ENCODE peak calls at places on chromosomes 13 and 19, in eight cellular contexts. B is heart right ventricle, P is psoas muscle, R is colonic mucosa, C is tibial artery, W is breast epithelium, N is neural progenitor cell, K is IMR-90. M is an unnamed sample. For H3K27me3, the result is how much of the 10 kb centered on the place peaks cover.

GRCh38 chr13:52738719-52739467 is 727 bp downstream of the CNMD start:
- DNase-seq in B (peak), P (no peak), R (no peak), C (no peak), W (no peak), N (peak), K (no peak), M (no peak)

GRCh38 chr19:31261019-31261595 is 88.1 kb downstream of the TSHZ3 start:
- DNase-seq in B (no peak), P (no peak), R (peak), C (peak), W (no peak), N (no peak), K (no peak), M (no peak)

GRCh38 chr19:29040951-29041350 is 172.0 kb downstream of the UQCRFS1 start:
- DNase-seq in B (no peak), P (no peak), R (no peak), C (no peak), W (no peak), N (peak), K (no peak), M (no peak)

GRCh38 chr19:52602931-52603330 is 32.8 kb downstream of the ZNF701 start:
- DNase-seq in B (no peak), P (no peak), R (no peak), C (no peak), W (no peak), N (no peak), K (no peak), M (no peak)

GRCh38 chr13:97250560-97250959 is 28.4 kb downstream of the MBNL2 start:
- DNase-seq in B (no peak), P (no peak), R (no peak), C (no peak), W (no peak), N (no peak), K (no peak), M (no peak)

GRCh38 chr13:39954476-39954875 is 299.0 kb downstream of the COG6 start:
- DNase-seq in B (no peak), P (no peak), R (no peak), C (no peak), W (no peak), N (no peak), K (no peak), M (no peak)

GRCh38 chr13:94251801-94252200 is 227.7 kb downstream of the DCT start:
- DNase-seq in B (peak), P (peak), R (no peak), C (no peak), W (no peak), N (no peak), K (peak), M (no peak)

GRCh38 chr19:485583-486236 is 10.6 kb upstream of the MADCAM1 start:
- DNase-seq in B (no peak), P (peak), R (no peak), C (peak), W (peak), N (peak), K (no peak), M (peak)

GRCh38 chr13:43364210-43365041 is 341.0 kb downstream of the DNAJC15 start:
- DNase-seq in B (peak), P (peak), R (no peak), C (no peak), W (no peak), N (peak), K (peak), M (no peak)

GRCh38 chr19:11024259-11024658 is 63.4 kb downstream of the SMARCA4 start:
- DNase-seq in B (no peak), P (peak), R (no peak), C (peak), W (no peak), N (no peak), K (no peak), M (no peak)

GRCh38 chr13:20499986-20500385 is 25.7 kb downstream of the CRYL1 start:
- DNase-seq in B (no peak), P (no peak), R (no peak), C (no peak), W (no peak), N (no peak), K (peak), M (no peak)

GRCh38 chr19:4369888-4370260 is 26.5 kb downstream of the MPND start:
- DNase-seq in B (no peak), P (peak), R (peak), C (peak), W (no peak), N (peak), K (peak), M (peak)

GRCh38 chr19:45217957-45218334 is 27.3 kb downstream of the EXOC3L2 start:
- DNase-seq in B (no peak), P (no peak), R (no peak), C (no peak), W (no peak), N (no peak), K (no peak), M (no peak)

GRCh38 chr13:49561064-49561410 is 24.3 kb downstream of the RCBTB1 start:
- DNase-seq in B (peak), P (no peak), R (no peak), C (no peak), W (no peak), N (no peak), K (no peak), M (no peak)

GRCh38 chr13:80100636-80101035 is 240.3 kb downstream of the SPRY2 start:
- DNase-seq in B (no peak), P (no peak), R (no peak), C (no peak), W (no peak), N (no peak), K (peak), M (no peak)

GRCh38 chr13:79861731-79862130 is 380.8 kb downstream of the NDFIP2 start:
- DNase-seq in B (no peak), P (no peak), R (peak), C (no peak), W (no peak), N (no peak), K (no peak), M (no peak)

GRCh38 chr13:33999830-34000605 is 182.1 kb downstream of the RFC3 start:
- DNase-seq in B (no peak), P (no peak), R (no peak), C (no peak), W (no peak), N (no peak), K (no peak), M (no peak)

GRCh38 chr19:49640113-49640898 is at the start of gene RRAS:
- DNase-seq in B (peak), P (peak), R (peak), C (peak), W (peak), N (peak), K (peak), M (peak)

DNA sequence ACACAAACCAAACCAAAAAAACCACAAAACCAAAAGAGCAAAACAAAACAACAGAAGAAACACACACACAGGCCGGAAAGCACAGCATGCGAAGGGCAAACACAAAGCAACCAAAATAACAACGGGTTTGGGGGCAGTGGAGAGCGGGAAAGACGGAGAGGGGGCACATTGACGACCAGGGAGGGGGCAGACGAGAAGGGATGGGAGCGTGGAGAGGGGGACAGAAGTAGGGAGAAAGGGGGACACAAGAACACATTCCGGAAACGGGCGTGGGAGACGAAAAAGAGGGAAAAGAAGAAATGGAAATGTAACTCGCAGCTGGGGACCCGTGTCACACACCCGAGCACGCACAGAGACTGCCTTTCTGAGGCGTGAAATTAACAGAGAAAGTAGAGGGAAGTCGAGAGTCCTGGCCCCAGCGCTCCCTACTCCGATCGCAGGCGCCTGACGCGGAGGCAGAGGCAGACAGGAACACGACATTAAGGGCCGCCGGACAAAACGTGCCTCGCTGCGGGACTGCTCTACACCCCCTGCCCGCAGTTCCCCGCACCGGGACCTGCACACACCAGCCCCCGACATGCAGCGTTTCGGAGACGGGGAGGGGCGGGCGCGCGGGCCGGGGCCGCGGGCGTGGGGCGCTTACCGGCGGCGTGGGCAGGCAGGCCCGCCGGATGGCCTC is 652 bp downstream of the POU4F1 start:
- DNase-seq in B (no peak), P (no peak), R (no peak), C (no peak), W (no peak), N (peak), K (no peak), M (no peak)
- H3K27me3 ChIP-seq in B (half or more), P (half or more), R (half or more), C (under half), W (half or more), N (half or more), K (half or more), M (half or more)

DNA sequence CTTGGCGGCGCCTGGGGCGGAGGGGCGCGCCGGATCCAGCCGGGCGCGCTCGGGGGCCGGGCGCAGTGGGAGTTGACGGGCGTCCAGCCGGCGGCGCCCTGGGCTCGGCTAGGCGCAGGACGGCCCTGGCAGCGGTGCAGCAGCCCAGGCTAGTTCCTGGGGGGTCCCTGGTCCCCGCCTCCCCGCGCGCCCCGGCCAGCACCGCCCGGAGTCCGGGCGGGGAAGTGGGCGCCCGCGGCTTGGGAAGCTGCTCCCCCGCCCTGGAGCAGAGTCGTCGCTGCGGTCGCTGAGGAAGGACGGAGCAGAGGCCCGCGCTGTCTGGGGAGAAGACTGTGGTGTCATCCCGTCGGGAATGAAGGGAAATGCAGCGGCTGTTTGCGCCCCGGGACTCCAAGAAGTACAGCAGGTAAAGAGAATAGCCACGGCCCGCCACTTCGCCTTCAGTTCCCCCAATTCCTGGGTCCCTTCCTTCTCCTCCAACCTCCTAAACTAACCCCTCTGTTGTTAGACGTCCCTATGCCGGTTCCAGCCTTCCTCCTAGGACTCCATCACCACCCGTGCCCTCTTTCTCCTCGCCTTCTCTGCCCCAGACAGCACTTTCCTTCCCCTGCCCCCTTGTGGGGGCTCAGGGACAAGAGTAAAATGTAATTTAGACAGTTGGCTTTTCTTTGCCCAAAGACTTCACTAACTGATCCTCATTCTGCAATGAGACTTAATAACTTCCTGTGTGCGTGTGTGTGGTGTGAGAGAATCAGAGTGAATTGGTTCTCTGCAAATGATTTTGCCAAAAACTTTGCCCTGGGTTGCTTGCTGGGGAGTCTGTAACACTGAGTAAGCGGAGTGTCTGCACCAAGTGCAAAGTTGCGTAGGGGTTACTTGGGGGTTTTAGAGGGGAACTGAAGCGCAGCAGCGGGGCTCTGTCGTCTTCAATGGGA is 20.3 kb upstream of the SGCG start:
- DNase-seq in B (no peak), P (no peak), R (no peak), C (no peak), W (no peak), N (peak), K (no peak), M (no peak)
- TF ChIP-seq CTCF in B (no peak), P (no peak), R (no peak), C (no peak), W (no peak), N (no peak), K (no peak), M (no peak)

DNA sequence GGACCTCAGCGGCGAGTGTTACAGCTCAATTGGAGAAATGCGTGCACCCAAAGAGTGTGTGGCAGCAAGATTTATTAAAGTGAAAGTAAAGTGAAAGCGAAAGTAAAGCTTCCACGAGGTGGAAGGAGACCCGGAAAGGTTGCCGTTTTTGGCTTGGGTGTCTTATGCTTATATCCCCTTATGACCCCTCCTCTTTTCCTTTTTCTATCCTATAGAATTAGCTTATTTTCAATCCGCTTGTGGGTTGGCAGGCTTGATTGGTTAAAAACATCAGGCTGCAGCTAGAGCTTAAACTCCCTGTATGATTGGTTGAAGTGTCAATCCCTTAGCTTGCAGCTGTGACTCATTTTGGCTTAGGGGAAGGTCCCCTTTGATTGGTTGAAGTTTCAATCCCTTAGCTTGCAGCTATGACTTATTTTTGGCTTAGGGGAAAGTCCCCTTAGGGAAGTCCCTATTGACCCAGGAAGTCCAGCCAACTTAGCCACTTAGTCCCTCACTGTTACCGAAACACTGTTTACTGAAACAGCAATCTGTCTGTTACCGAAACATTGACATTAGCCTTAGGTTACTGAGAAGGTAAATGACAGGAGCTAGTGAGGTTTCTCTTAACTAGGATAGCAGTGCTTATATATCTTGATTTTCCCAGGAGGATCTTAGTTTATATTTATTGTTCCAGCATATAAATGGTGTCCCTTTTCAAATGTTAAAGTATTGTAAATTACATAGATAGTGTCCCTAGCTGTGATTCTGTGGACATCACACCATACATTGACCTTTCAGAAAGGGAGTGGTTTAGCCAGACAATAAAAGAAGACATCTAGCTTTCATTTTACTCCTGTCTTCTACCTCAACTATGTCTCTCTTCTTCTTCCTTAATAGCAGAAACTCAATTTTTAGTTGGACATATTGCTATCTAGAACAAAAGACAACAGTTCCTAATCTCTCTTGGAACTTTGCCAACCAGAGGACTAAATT is 575.8 kb downstream of the DACH1 start:
- DNase-seq in B (peak), P (no peak), R (no peak), C (no peak), W (no peak), N (no peak), K (peak), M (no peak)
- H3K27me3 ChIP-seq in B (under half), P (under half), R (under half), C (under half), W (under half), N (under half), K (under half), M (under half)

DNA sequence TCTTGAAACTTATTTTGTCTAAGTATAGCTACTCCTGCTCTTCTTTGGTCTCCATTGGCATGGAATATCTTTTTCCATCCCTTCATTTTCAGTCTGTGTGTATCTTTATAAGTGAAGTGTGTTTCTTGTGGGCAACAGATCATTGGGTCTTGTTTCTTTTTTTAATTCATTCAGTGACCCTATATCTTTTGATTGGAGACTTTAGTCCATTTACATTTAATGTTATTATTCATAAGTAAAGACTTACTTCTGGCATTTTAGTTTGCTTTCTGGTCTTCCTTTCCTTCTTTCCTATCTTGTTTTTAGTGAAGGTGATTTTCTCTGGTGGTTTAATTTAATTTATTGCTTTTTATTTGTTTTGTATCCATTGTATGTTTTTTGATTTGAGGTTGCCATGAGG is 19.8 kb downstream of the CD70 start:
- DNase-seq in B (no peak), P (no peak), R (no peak), C (no peak), W (no peak), N (no peak), K (no peak), M (no peak)
- TF ChIP-seq CTCF in B (no peak), P (no peak), R (no peak), C (no peak), W (no peak), N (no peak), K (no peak), M (no peak)

DNA sequence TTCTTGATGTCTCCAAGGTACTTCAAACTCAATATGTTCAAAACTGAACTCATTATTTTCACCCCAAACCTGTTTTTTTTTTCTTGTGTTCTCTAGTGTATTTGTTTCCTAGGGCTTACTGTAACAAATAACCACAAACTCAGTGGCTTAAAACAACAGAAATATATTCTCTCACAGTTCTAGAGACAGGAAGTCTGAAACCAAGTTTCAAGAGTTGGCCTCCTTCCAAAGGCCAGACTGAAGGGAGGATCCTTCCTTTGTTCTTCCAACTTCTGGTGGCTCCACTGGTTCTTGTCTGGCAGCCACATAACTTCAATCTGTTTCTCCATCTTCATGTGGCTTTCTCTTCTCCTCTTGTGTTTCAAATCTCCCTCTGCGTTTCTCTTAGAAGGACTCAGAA is 62.0 kb upstream of the PDCD5 start:
- DNase-seq in B (no peak), P (no peak), R (no peak), C (no peak), W (no peak), N (no peak), K (no peak), M (no peak)
- H3K27me3 ChIP-seq in B (under half), P (under half), R (under half), C (under half), W (under half), N (under half), K (under half), M (under half)

GRCh38 chr13:44573071-44573470 is 3.1 kb downstream of the TSC22D1 start:
- DNase-seq in B (no peak), P (no peak), R (no peak), C (no peak), W (no peak), N (peak), K (no peak), M (no peak)
- TF ChIP-seq CTCF in B (no peak), P (no peak), R (no peak), C (no peak), W (no peak), N (peak), K (no peak), M (no peak)

DNA sequence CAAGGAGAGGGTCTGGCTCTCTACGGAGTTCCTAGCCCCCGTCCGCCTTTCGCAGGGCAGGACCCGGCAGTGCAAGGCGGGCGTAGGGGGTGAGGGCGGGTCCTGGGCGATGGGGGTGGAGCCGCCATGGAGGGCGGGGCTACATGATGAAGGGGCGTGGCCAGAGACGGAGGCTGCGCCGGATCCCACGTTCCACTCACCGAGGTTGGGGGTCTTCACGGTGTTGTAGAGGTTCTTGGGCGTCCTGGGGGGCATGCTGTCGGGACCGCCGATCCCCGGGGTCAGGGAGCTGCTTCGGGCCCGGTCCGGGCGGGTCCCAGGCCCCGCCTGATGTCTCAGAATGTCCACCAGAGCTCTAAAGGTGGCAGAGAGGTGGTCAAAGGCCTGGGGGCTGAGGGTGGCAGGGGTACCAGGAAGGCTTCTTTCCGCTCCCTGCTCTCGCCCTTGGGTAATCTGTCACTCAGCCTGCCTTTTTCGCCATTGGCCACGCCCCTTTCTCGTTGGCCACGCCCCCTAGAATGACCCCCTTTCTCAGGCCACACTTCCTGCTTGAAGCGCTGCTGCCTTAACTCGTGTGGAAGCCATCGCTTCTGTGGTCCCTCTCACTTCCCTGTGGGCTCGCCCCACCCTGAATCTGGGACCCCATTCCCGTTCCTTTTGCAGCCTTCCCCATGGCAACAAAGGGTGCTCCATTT is 2.5 kb downstream of the SHISA7 start:
- DNase-seq in B (no peak), P (no peak), R (no peak), C (no peak), W (no peak), N (peak), K (no peak), M (no peak)
- H3K27me3 ChIP-seq in B (half or more), P (half or more), R (under half), C (under half), W (half or more), N (half or more), K (half or more), M (under half)

DNA sequence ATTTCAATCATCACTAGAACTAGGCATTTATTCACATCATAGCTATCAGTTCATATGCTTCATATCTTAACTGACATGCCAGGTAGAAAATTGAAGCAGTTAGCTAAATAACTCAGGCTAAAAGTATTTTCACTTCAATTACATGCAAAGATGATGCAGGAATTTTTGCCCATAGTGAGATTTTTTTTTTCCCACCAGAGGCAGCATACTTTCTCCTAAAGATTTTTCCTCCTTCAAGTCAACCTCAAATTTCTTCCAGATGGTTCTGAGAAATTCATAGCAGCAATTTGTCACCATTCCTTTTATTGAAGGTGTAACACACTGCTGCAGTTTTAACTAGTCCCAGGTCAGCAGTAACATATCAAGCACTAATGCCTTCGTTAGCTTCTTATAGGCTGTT is 141.9 kb downstream of the SUCLA2 start:
- DNase-seq in B (no peak), P (no peak), R (no peak), C (no peak), W (no peak), N (no peak), K (no peak), M (no peak)
- TF ChIP-seq CTCF in B (no peak), P (no peak), R (no peak), C (no peak), W (no peak), N (no peak), K (no peak), M (no peak)

GRCh38 chr19:30222428-30222873 is 149.7 kb upstream of the ZNF536 start:
- DNase-seq in B (no peak), P (no peak), R (no peak), C (no peak), W (no peak), N (peak), K (no peak), M (no peak)
- H3K27me3 ChIP-seq in B (under half), P (half or more), R (under half), C (under half), W (half or more), N (half or more), K (under half), M (half or more)